ENCODE peak calls at places on chromosome 1, in eight cellular contexts. T is stimulated activated CD4-positive, alpha-beta T cell treated with anti-CD3 and anti-CD28 coated beads, TNF-alpha, amount 100 ng/mL, for 4 hours; S is retina; U is MM.1S; B is HFF-Myc; O is type B pancreatic cell; P is GM12865; G is right atrium auricular region. N is an unnamed sample.

GRCh38 chr1:29498126-29499100 is 262.1 kb downstream of the PTPRU start:
- DNase-seq in T (no peak), S (no peak), U (no peak), B (no peak), O (peak; percentile 54), P (no peak), G (no peak), N (no peak)

GRCh38 chr1:193192586-193192985 is 6.2 kb upstream of the B3GALT2 start:
- DNase-seq in T (no peak), S (no peak), U (no peak), B (no peak), O (no peak), P (no peak), G (no peak), N (no peak)

GRCh38 chr1:203968728-203969127 is 104.2 kb upstream of the SOX13 start:
- DNase-seq in T (no peak), S (no peak), U (no peak), B (no peak), O (no peak), P (no peak), G (no peak), N (no peak)

GRCh38 chr1:169271094-169271493 is 96.5 kb downstream of the NME7 start:
- DNase-seq in T (no peak), S (no peak), U (no peak), B (no peak), O (no peak), P (no peak), G (no peak), N (no peak)

GRCh38 chr1:199383791-199384190 is 643.7 kb upstream of the NR5A2 start:
- DNase-seq in T (no peak), S (no peak), U (no peak), B (no peak), O (no peak), P (no peak), G (no peak), N (no peak)

GRCh38 chr1:201602413-201603265 is 63.7 kb downstream of the NAV1 start:
- DNase-seq in T (no peak), S (no peak), U (no peak), B (peak; percentile 56), O (no peak), P (no peak), G (peak; percentile 65), N (no peak)

GRCh38 chr1:206005234-206005633 is 2.0 kb upstream of the RAB7B start:
- DNase-seq in T (no peak), S (no peak), U (no peak), B (no peak), O (no peak), P (no peak), G (no peak), N (no peak)

GRCh38 chr1:78447096-78447495 is 43.7 kb upstream of the PTGFR start:
- DNase-seq in T (no peak), S (no peak), U (no peak), B (no peak), O (no peak), P (no peak), G (no peak), N (no peak)

GRCh38 chr1:85992756-85993155 is 163.8 kb downstream of the COL24A1 start:
- DNase-seq in T (no peak), S (no peak), U (peak; percentile 83), B (peak; percentile 48), O (no peak), P (peak; percentile 71), G (no peak), N (no peak)

GRCh38 chr1:150981805-150982712 is at the start of gene ANXA9:
- DNase-seq in T (no peak), S (no peak), U (peak; percentile 27), B (no peak), O (no peak), P (no peak), G (no peak), N (no peak)

GRCh38 chr1:118866330-118866729 is 121.8 kb downstream of the TBX15 start:
- DNase-seq in T (no peak), S (no peak), U (no peak), B (no peak), O (no peak), P (no peak), G (no peak), N (no peak)

GRCh38 chr1:70720133-70720920 is 309.3 kb downstream of the CTH start:
- DNase-seq in T (no peak), S (no peak), U (no peak), B (no peak), O (no peak), P (no peak), G (no peak), N (no peak)

GRCh38 chr1:201877877-201878339 is 10.8 kb upstream of the SHISA4 start:
- DNase-seq in T (no peak), S (no peak), U (peak; percentile 58), B (no peak), O (no peak), P (peak; percentile 55), G (no peak), N (no peak)

GRCh38 chr1:40877681-40878080 is 15.5 kb upstream of the CITED4 start:
- DNase-seq in T (no peak), S (no peak), U (no peak), B (no peak), O (no peak), P (peak; percentile 54), G (peak; percentile 66), N (peak; percentile 58)